ENCODE peak calls at places on chromosomes 5 and 9, in six cellular contexts. One of them, this sample, is unnamed.

GRCh38 chr5:42944989-42945388 is 95.1 kb downstream of the ANXA2R start:
- DNase-seq in right cardiac atrium: no peak
- DNase-seq in heart left ventricle: peak; percentile 23
- DNase-seq in SJCRH30: peak; percentile 29
- DNase-seq in upper lobe of right lung: no peak
- DNase-seq in A549: peak; percentile 69
- DNase-seq in this sample: no peak

GRCh38 chr5:128904815-128905214 is 60.5 kb upstream of the SLC27A6 start:
- DNase-seq in right cardiac atrium: no peak
- DNase-seq in heart left ventricle: no peak
- DNase-seq in SJCRH30: no peak
- DNase-seq in upper lobe of right lung: no peak
- DNase-seq in A549: no peak
- DNase-seq in this sample: no peak

GRCh38 chr5:102600964-102601363 is 102.2 kb upstream of the SLCO6A1 start:
- DNase-seq in right cardiac atrium: no peak
- DNase-seq in heart left ventricle: no peak
- DNase-seq in SJCRH30: no peak
- DNase-seq in upper lobe of right lung: no peak
- DNase-seq in A549: no peak
- DNase-seq in this sample: no peak

GRCh38 chr9:78904686-78905085 is 607.8 kb downstream of the PSAT1 start:
- DNase-seq in right cardiac atrium: no peak
- DNase-seq in heart left ventricle: no peak
- DNase-seq in SJCRH30: no peak
- DNase-seq in upper lobe of right lung: no peak
- DNase-seq in A549: no peak
- DNase-seq in this sample: no peak

GRCh38 chr5:13278148-13278547 is 666.3 kb downstream of the DNAH5 start:
- DNase-seq in right cardiac atrium: no peak
- DNase-seq in heart left ventricle: no peak
- DNase-seq in SJCRH30: no peak
- DNase-seq in upper lobe of right lung: no peak
- DNase-seq in A549: peak; percentile 18
- DNase-seq in this sample: no peak

GRCh38 chr9:97593960-97594359 is 39.2 kb downstream of the TSTD2 start:
- DNase-seq in right cardiac atrium: no peak
- DNase-seq in heart left ventricle: no peak
- DNase-seq in SJCRH30: peak; percentile 14
- DNase-seq in upper lobe of right lung: no peak
- DNase-seq in A549: no peak
- DNase-seq in this sample: no peak

GRCh38 chr5:54807421-54807820 is 178.0 kb downstream of the ESM1 start:
- DNase-seq in right cardiac atrium: no peak
- DNase-seq in heart left ventricle: no peak
- DNase-seq in SJCRH30: no peak
- DNase-seq in upper lobe of right lung: no peak
- DNase-seq in A549: peak; percentile 33
- DNase-seq in this sample: no peak

GRCh38 chr9:19233344-19233743 is 2.9 kb downstream of the DENND4C start:
- DNase-seq in right cardiac atrium: no peak
- DNase-seq in heart left ventricle: no peak
- DNase-seq in SJCRH30: no peak
- DNase-seq in upper lobe of right lung: no peak
- DNase-seq in A549: no peak
- DNase-seq in this sample: no peak

GRCh38 chr9:89137548-89138462 is 40.8 kb downstream of the SHC3 start:
- DNase-seq in right cardiac atrium: peak; percentile 61
- DNase-seq in heart left ventricle: peak; percentile 25
- DNase-seq in SJCRH30: no peak
- DNase-seq in upper lobe of right lung: no peak
- DNase-seq in A549: peak; percentile 48
- DNase-seq in this sample: no peak

GRCh38 chr5:99019254-99019653 is 90.4 kb upstream of the CHD1 start:
- DNase-seq in right cardiac atrium: no peak
- DNase-seq in heart left ventricle: no peak
- DNase-seq in SJCRH30: no peak
- DNase-seq in upper lobe of right lung: no peak
- DNase-seq in A549: no peak
- DNase-seq in this sample: no peak

GRCh38 chr5:110957934-110958333 is 113.6 kb upstream of the TSLP start:
- DNase-seq in right cardiac atrium: no peak
- DNase-seq in heart left ventricle: no peak
- DNase-seq in SJCRH30: no peak
- DNase-seq in upper lobe of right lung: no peak
- DNase-seq in A549: no peak
- DNase-seq in this sample: no peak

GRCh38 chr9:96331236-96331947 is 29.4 kb upstream of the HSD17B3 start:
- DNase-seq in right cardiac atrium: no peak
- DNase-seq in heart left ventricle: no peak
- DNase-seq in SJCRH30: no peak
- DNase-seq in upper lobe of right lung: no peak
- DNase-seq in A549: no peak
- DNase-seq in this sample: no peak

GRCh38 chr5:125196479-125197183 is 450.2 kb upstream of the ZNF608 start:
- DNase-seq in right cardiac atrium: peak; percentile 31
- DNase-seq in heart left ventricle: peak; percentile 62
- DNase-seq in SJCRH30: no peak
- DNase-seq in upper lobe of right lung: no peak
- DNase-seq in A549: no peak
- DNase-seq in this sample: no peak

GRCh38 chr9:88514247-88514646 is 20.7 kb upstream of the NXNL2 start:
- DNase-seq in right cardiac atrium: no peak
- DNase-seq in heart left ventricle: no peak
- DNase-seq in SJCRH30: no peak
- DNase-seq in upper lobe of right lung: peak; percentile 12
- DNase-seq in A549: no peak
- DNase-seq in this sample: no peak

GRCh38 chr5:172775326-172776234 is 4.6 kb upstream of the DUSP1 start:
- DNase-seq in right cardiac atrium: peak; percentile 85
- DNase-seq in heart left ventricle: no peak
- DNase-seq in SJCRH30: no peak
- DNase-seq in upper lobe of right lung: peak; percentile 92
- DNase-seq in A549: peak; percentile 94
- DNase-seq in this sample: no peak

GRCh38 chr9:8552732-8553131 is 753.2 kb upstream of the DMAC1 start:
- DNase-seq in right cardiac atrium: no peak
- DNase-seq in heart left ventricle: no peak
- DNase-seq in SJCRH30: no peak
- DNase-seq in upper lobe of right lung: no peak
- DNase-seq in A549: no peak
- DNase-seq in this sample: no peak

GRCh38 chr9:13033959-13034695 is 245.4 kb downstream of the MPDZ start:
- DNase-seq in right cardiac atrium: peak; percentile 59
- DNase-seq in heart left ventricle: peak; percentile 53
- DNase-seq in SJCRH30: peak; percentile 75
- DNase-seq in upper lobe of right lung: peak; percentile 73
- DNase-seq in A549: peak; percentile 56
- DNase-seq in this sample: peak; percentile 20

GRCh38 chr5:150214289-150214688 is 24.4 kb downstream of the SLC6A7 start:
- DNase-seq in right cardiac atrium: peak; percentile 69
- DNase-seq in heart left ventricle: peak; percentile 52
- DNase-seq in SJCRH30: no peak
- DNase-seq in upper lobe of right lung: no peak
- DNase-seq in A549: no peak
- DNase-seq in this sample: no peak

GRCh38 chr9:91933556-91934352 is 16.3 kb downstream of the ROR2 start:
- DNase-seq in right cardiac atrium: no peak
- DNase-seq in heart left ventricle: no peak
- DNase-seq in SJCRH30: no peak
- DNase-seq in upper lobe of right lung: no peak
- DNase-seq in A549: no peak
- DNase-seq in this sample: no peak

GRCh38 chr9:16530669-16531461 is 339.6 kb downstream of the BNC2 start:
- DNase-seq in right cardiac atrium: no peak
- DNase-seq in heart left ventricle: no peak
- DNase-seq in SJCRH30: no peak
- DNase-seq in upper lobe of right lung: no peak
- DNase-seq in A549: no peak
- DNase-seq in this sample: no peak

GRCh38 chr9:26148128-26148527 is 469.9 kb upstream of the TUSC1 start:
- DNase-seq in right cardiac atrium: no peak
- DNase-seq in heart left ventricle: no peak
- DNase-seq in SJCRH30: no peak
- DNase-seq in upper lobe of right lung: no peak
- DNase-seq in A549: no peak
- DNase-seq in this sample: no peak

GRCh38 chr5:34639852-34640626 is 16.1 kb upstream of the RAI14 start:
- DNase-seq in right cardiac atrium: no peak
- DNase-seq in heart left ventricle: no peak
- DNase-seq in SJCRH30: peak; percentile 31
- DNase-seq in upper lobe of right lung: no peak
- DNase-seq in A549: no peak
- DNase-seq in this sample: no peak

GRCh38 chr9:113593682-113594281 is 130.3 kb downstream of the RGS3 start:
- DNase-seq in right cardiac atrium: peak; percentile 97
- DNase-seq in heart left ventricle: peak; percentile 96
- DNase-seq in SJCRH30: peak; percentile 98
- DNase-seq in upper lobe of right lung: peak; percentile 82
- DNase-seq in A549: peak; percentile 95
- DNase-seq in this sample: no peak

GRCh38 chr5:40606077-40606765 is 73.5 kb upstream of the PTGER4 start:
- DNase-seq in right cardiac atrium: no peak
- DNase-seq in heart left ventricle: no peak
- DNase-seq in SJCRH30: no peak
- DNase-seq in upper lobe of right lung: peak; percentile 64
- DNase-seq in A549: no peak
- DNase-seq in this sample: no peak

GRCh38 chr5:32311404-32312193 is 1.1 kb downstream of the MTMR12 start:
- DNase-seq in right cardiac atrium: no peak
- DNase-seq in heart left ventricle: no peak
- DNase-seq in SJCRH30: no peak
- DNase-seq in upper lobe of right lung: no peak
- DNase-seq in A549: no peak
- DNase-seq in this sample: no peak

GRCh38 chr5:10481241-10481932 is 39.7 kb downstream of the ROPN1L start:
- DNase-seq in right cardiac atrium: no peak
- DNase-seq in heart left ventricle: no peak
- DNase-seq in SJCRH30: no peak
- DNase-seq in upper lobe of right lung: no peak
- DNase-seq in A549: peak; percentile 62
- DNase-seq in this sample: no peak

GRCh38 chr5:32352685-32353084 is 39.9 kb upstream of the MTMR12 start:
- DNase-seq in right cardiac atrium: no peak
- DNase-seq in heart left ventricle: no peak
- DNase-seq in SJCRH30: no peak
- DNase-seq in upper lobe of right lung: no peak
- DNase-seq in A549: no peak
- DNase-seq in this sample: no peak

GRCh38 chr5:83789376-83789775 is 68.7 kb upstream of the HAPLN1 start:
- DNase-seq in right cardiac atrium: no peak
- DNase-seq in heart left ventricle: no peak
- DNase-seq in SJCRH30: no peak
- DNase-seq in upper lobe of right lung: no peak
- DNase-seq in A549: no peak
- DNase-seq in this sample: no peak

GRCh38 chr5:98341038-98341710 is 432.3 kb upstream of the RGMB start:
- DNase-seq in right cardiac atrium: no peak
- DNase-seq in heart left ventricle: no peak
- DNase-seq in SJCRH30: no peak
- DNase-seq in upper lobe of right lung: no peak
- DNase-seq in A549: no peak
- DNase-seq in this sample: no peak

GRCh38 chr5:179258922-179259730 is 86.1 kb downstream of the ADAMTS2 start:
- DNase-seq in right cardiac atrium: no peak
- DNase-seq in heart left ventricle: peak; percentile 17
- DNase-seq in SJCRH30: no peak
- DNase-seq in upper lobe of right lung: peak; percentile 64
- DNase-seq in A549: no peak
- DNase-seq in this sample: no peak

GRCh38 chr5:56306433-56307150 is 73.5 kb upstream of the ANKRD55 start:
- DNase-seq in right cardiac atrium: no peak
- DNase-seq in heart left ventricle: no peak
- DNase-seq in SJCRH30: no peak
- DNase-seq in upper lobe of right lung: no peak
- DNase-seq in A549: no peak
- DNase-seq in this sample: no peak

GRCh38 chr9:121271368-121272351 is 3.7 kb downstream of the GSN start:
- DNase-seq in right cardiac atrium: peak; percentile 70
- DNase-seq in heart left ventricle: peak; percentile 69
- DNase-seq in SJCRH30: peak; percentile 83
- DNase-seq in upper lobe of right lung: peak; percentile 70
- DNase-seq in A549: no peak
- DNase-seq in this sample: no peak
- H3K4me1 ChIP-seq in right cardiac atrium: peaks cover 20% of the 10 kb centered on the region
- H3K4me1 ChIP-seq in heart left ventricle: peaks cover 72% of the 10 kb centered on the region
- H3K4me1 ChIP-seq in SJCRH30: peaks cover 19% of the 10 kb centered on the region
- H3K4me1 ChIP-seq in upper lobe of right lung: peaks cover 28% of the 10 kb centered on the region
- H3K4me1 ChIP-seq in A549: peaks cover 38% of the 10 kb centered on the region
- H3K4me1 ChIP-seq in this sample: no peaks in the 10 kb centered on the region

DNA sequence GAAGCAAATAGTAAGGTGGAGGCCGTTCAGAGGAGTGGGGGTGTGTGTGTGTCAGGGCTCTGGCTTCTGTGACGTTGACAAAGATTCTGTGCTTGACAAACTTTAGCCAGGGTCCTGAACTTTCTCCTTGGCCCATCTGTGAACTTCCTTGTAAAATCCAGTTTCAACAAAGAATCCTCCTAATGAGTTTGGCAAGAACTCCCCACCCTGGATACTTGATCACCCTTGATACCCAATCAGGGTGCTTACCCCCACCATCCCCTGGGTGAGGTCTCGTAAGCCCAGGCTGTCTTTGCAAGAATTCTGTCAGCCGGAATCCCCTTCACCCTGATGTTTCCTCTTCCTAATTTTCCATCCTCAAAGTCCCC is 3.0 kb upstream of the CARD19 start:
- DNase-seq in right cardiac atrium: no peak
- DNase-seq in heart left ventricle: peak; percentile 17
- DNase-seq in SJCRH30: no peak
- DNase-seq in upper lobe of right lung: peak; percentile 19
- DNase-seq in A549: no peak
- DNase-seq in this sample: no peak
- H3K27ac ChIP-seq in right cardiac atrium: no peak overlapping the region
- H3K27ac ChIP-seq in heart left ventricle: no peak overlapping the region
- H3K27ac ChIP-seq in SJCRH30: no peak overlapping the region
- H3K27ac ChIP-seq in upper lobe of right lung: peak overlapping the region; percentile 95
- H3K27ac ChIP-seq in A549: peak overlapping the region; percentile 70
- H3K27ac ChIP-seq in this sample: peak overlapping the region; percentile 43

GRCh38 chr9:127971357-127972315 is 9.2 kb downstream of the EEIG1 start:
- DNase-seq in right cardiac atrium: no peak
- DNase-seq in heart left ventricle: no peak
- DNase-seq in SJCRH30: no peak
- DNase-seq in upper lobe of right lung: no peak
- DNase-seq in A549: no peak
- DNase-seq in this sample: no peak
- H3K4me1 ChIP-seq in right cardiac atrium: peaks cover 73% of the 10 kb centered on the region
- H3K4me1 ChIP-seq in heart left ventricle: peaks cover 100% of the 10 kb centered on the region
- H3K4me1 ChIP-seq in SJCRH30: peaks cover 8% of the 10 kb centered on the region
- H3K4me1 ChIP-seq in upper lobe of right lung: peaks cover 81% of the 10 kb centered on the region
- H3K4me1 ChIP-seq in A549: peaks cover 100% of the 10 kb centered on the region
- H3K4me1 ChIP-seq in this sample: peaks cover 52% of the 10 kb centered on the region

GRCh38 chr9:71279188-71279739 is 157.8 kb upstream of the TRPM3 start:
- DNase-seq in right cardiac atrium: no peak
- DNase-seq in heart left ventricle: no peak
- DNase-seq in SJCRH30: no peak
- DNase-seq in upper lobe of right lung: no peak
- DNase-seq in A549: no peak
- DNase-seq in this sample: no peak
- H3K27ac ChIP-seq in right cardiac atrium: no peak overlapping the region
- H3K27ac ChIP-seq in heart left ventricle: no peak overlapping the region
- H3K27ac ChIP-seq in SJCRH30: no peak overlapping the region
- H3K27ac ChIP-seq in upper lobe of right lung: no peak overlapping the region
- H3K27ac ChIP-seq in A549: no peak overlapping the region
- H3K27ac ChIP-seq in this sample: no peak overlapping the region

This sample was measured in naive thymus-derived CD4-positive, alpha-beta T cell.